ENCODE peak calls at places on chromosomes 7 and 10, in four cellular contexts. One of them, this sample, is unnamed.

GRCh38 chr7:73342645-73343044 is 14.7 kb downstream of the FKBP6 start:
- DNase-seq in transverse colon: no peak
- DNase-seq in tibial nerve: no peak
- DNase-seq in fibroblast of pulmonary artery: peak; percentile 78
- DNase-seq in this sample: no peak

GRCh38 chr7:107111196-107111595 is 57.6 kb upstream of the HBP1 start:
- DNase-seq in fibroblast of pulmonary artery: no peak
- DNase-seq in tibial nerve: no peak
- DNase-seq in transverse colon: no peak
- DNase-seq in this sample: no peak

GRCh38 chr10:32386623-32387022 is 39.7 kb upstream of the EPC1 start:
- DNase-seq in fibroblast of pulmonary artery: peak; percentile 20
- DNase-seq in transverse colon: no peak
- DNase-seq in tibial nerve: no peak
- DNase-seq in this sample: no peak

GRCh38 chr10:102965455-102965854 is 47.4 kb downstream of the CNNM2 start:
- DNase-seq in transverse colon: no peak
- DNase-seq in tibial nerve: no peak
- DNase-seq in fibroblast of pulmonary artery: no peak
- DNase-seq in this sample: no peak

GRCh38 chr10:48932831-48933670 is 6.6 kb downstream of the LRRC18 start:
- DNase-seq in transverse colon: no peak
- DNase-seq in tibial nerve: no peak
- DNase-seq in fibroblast of pulmonary artery: no peak
- DNase-seq in this sample: no peak

GRCh38 chr10:90087197-90088007 is 386.0 kb downstream of the KIF20B start:
- DNase-seq in fibroblast of pulmonary artery: peak; percentile 57
- DNase-seq in tibial nerve: no peak
- DNase-seq in transverse colon: no peak
- DNase-seq in this sample: no peak

GRCh38 chr7:131108212-131108980 is 219.3 kb upstream of the MKLN1 start:
- DNase-seq in fibroblast of pulmonary artery: peak; percentile 69
- DNase-seq in tibial nerve: no peak
- DNase-seq in transverse colon: peak; percentile 19
- DNase-seq in this sample: no peak

GRCh38 chr10:18659784-18660561 is 742 bp downstream of the ARL5B start:
- DNase-seq in transverse colon: peak; percentile 76
- DNase-seq in tibial nerve: no peak
- DNase-seq in fibroblast of pulmonary artery: peak; percentile 47
- DNase-seq in this sample: no peak

GRCh38 chr7:116180302-116180701 is 30.0 kb upstream of the TES start:
- DNase-seq in transverse colon: no peak
- DNase-seq in fibroblast of pulmonary artery: peak; percentile 76
- DNase-seq in tibial nerve: no peak
- DNase-seq in this sample: no peak

GRCh38 chr10:103839867-103840746 is 15.3 kb downstream of the SH3PXD2A start:
- DNase-seq in fibroblast of pulmonary artery: no peak
- DNase-seq in transverse colon: peak; percentile 57
- DNase-seq in tibial nerve: no peak
- DNase-seq in this sample: peak; percentile 64

GRCh38 chr7:43669286-43670081 is 59.8 kb downstream of the COA1 start:
- DNase-seq in transverse colon: peak; percentile 26
- DNase-seq in fibroblast of pulmonary artery: no peak
- DNase-seq in tibial nerve: no peak
- DNase-seq in this sample: no peak

GRCh38 chr7:6655636-6656385 is 18.7 kb downstream of the ZNF316 start:
- DNase-seq in fibroblast of pulmonary artery: no peak
- DNase-seq in tibial nerve: no peak
- DNase-seq in transverse colon: no peak
- DNase-seq in this sample: no peak

GRCh38 chr7:388961-389701 is 99.2 kb downstream of the FOXL3 start:
- DNase-seq in transverse colon: no peak
- DNase-seq in tibial nerve: no peak
- DNase-seq in fibroblast of pulmonary artery: no peak
- DNase-seq in this sample: peak; percentile 9

GRCh38 chr7:3069767-3070449 is 26.2 kb upstream of the CARD11 start:
- DNase-seq in transverse colon: no peak
- DNase-seq in tibial nerve: no peak
- DNase-seq in fibroblast of pulmonary artery: no peak
- DNase-seq in this sample: no peak

GRCh38 chr7:17939670-17940301 is 508 bp downstream of the SNX13 start:
- DNase-seq in transverse colon: peak; percentile 63
- DNase-seq in tibial nerve: no peak
- DNase-seq in fibroblast of pulmonary artery: peak; percentile 16
- DNase-seq in this sample: peak; percentile 75

GRCh38 chr7:44147026-44147881 is 6.1 kb upstream of the MYL7 start:
- DNase-seq in fibroblast of pulmonary artery: no peak
- DNase-seq in tibial nerve: no peak
- DNase-seq in transverse colon: no peak
- DNase-seq in this sample: no peak

GRCh38 chr10:44402465-44403205 is 17.7 kb upstream of the CXCL12 start:
- DNase-seq in tibial nerve: no peak
- DNase-seq in transverse colon: no peak
- DNase-seq in fibroblast of pulmonary artery: no peak
- DNase-seq in this sample: no peak

GRCh38 chr7:20217193-20217948 is at the start of gene MACC1:
- DNase-seq in transverse colon: peak; percentile 84
- DNase-seq in tibial nerve: no peak
- DNase-seq in fibroblast of pulmonary artery: no peak
- DNase-seq in this sample: no peak

GRCh38 chr7:43362652-43363428 is 220.1 kb upstream of the STK17A start:
- DNase-seq in fibroblast of pulmonary artery: peak; percentile 36
- DNase-seq in transverse colon: no peak
- DNase-seq in tibial nerve: no peak
- DNase-seq in this sample: no peak

GRCh38 chr10:122056431-122057094 is 67.6 kb downstream of the TACC2 start:
- DNase-seq in tibial nerve: no peak
- DNase-seq in fibroblast of pulmonary artery: no peak
- DNase-seq in transverse colon: peak; percentile 63
- DNase-seq in this sample: no peak

GRCh38 chr7:92836489-92837213 is at the start of gene CDK6:
- DNase-seq in tibial nerve: no peak
- DNase-seq in fibroblast of pulmonary artery: peak; percentile 66
- DNase-seq in transverse colon: peak; percentile 79
- DNase-seq in this sample: peak; percentile 78

GRCh38 chr10:70757856-70758255 is 27.3 kb downstream of the TBATA start:
- DNase-seq in tibial nerve: no peak
- DNase-seq in transverse colon: no peak
- DNase-seq in fibroblast of pulmonary artery: no peak
- DNase-seq in this sample: no peak

GRCh38 chr7:19713676-19714075 is 4.8 kb upstream of the POLR1F start:
- DNase-seq in fibroblast of pulmonary artery: peak; percentile 69
- DNase-seq in tibial nerve: no peak
- DNase-seq in transverse colon: peak; percentile 12
- DNase-seq in this sample: no peak

GRCh38 chr10:43209651-43210141 is 57.2 kb downstream of the RASGEF1A start:
- DNase-seq in tibial nerve: no peak
- DNase-seq in transverse colon: no peak
- DNase-seq in fibroblast of pulmonary artery: no peak
- DNase-seq in this sample: no peak

GRCh38 chr10:1939016-1939415 is 201.7 kb upstream of the ADARB2 start:
- DNase-seq in transverse colon: no peak
- DNase-seq in fibroblast of pulmonary artery: no peak
- DNase-seq in tibial nerve: no peak
- DNase-seq in this sample: no peak

GRCh38 chr7:32206987-32207386 is 136.8 kb upstream of the PDE1C start:
- DNase-seq in fibroblast of pulmonary artery: peak; percentile 12
- DNase-seq in tibial nerve: no peak
- DNase-seq in transverse colon: no peak
- DNase-seq in this sample: no peak

GRCh38 chr7:136103545-136104268 is 126.5 kb upstream of the MTPN start:
- DNase-seq in tibial nerve: no peak
- DNase-seq in fibroblast of pulmonary artery: no peak
- DNase-seq in transverse colon: no peak
- DNase-seq in this sample: no peak

GRCh38 chr10:114547466-114547865 is 110.6 kb downstream of the ABLIM1 start:
- DNase-seq in fibroblast of pulmonary artery: no peak
- DNase-seq in tibial nerve: no peak
- DNase-seq in transverse colon: no peak
- DNase-seq in this sample: no peak

GRCh38 chr10:29609696-29610095 is 25.1 kb downstream of the SVIL start:
- DNase-seq in transverse colon: no peak
- DNase-seq in tibial nerve: no peak
- DNase-seq in fibroblast of pulmonary artery: no peak
- DNase-seq in this sample: no peak

GRCh38 chr10:5532618-5533097 is 7.9 kb downstream of the CALML3 start:
- DNase-seq in transverse colon: peak; percentile 6
- DNase-seq in fibroblast of pulmonary artery: no peak
- DNase-seq in tibial nerve: no peak
- DNase-seq in this sample: peak; percentile 53

GRCh38 chr7:6530626-6531491 is 20.4 kb downstream of the GRID2IP start:
- DNase-seq in transverse colon: peak; percentile 67
- DNase-seq in tibial nerve: no peak
- DNase-seq in fibroblast of pulmonary artery: no peak
- DNase-seq in this sample: no peak

GRCh38 chr7:98284335-98285036 is 3.0 kb downstream of the BRI3 start:
- DNase-seq in transverse colon: peak; percentile 92
- DNase-seq in fibroblast of pulmonary artery: peak; percentile 69
- DNase-seq in tibial nerve: peak; percentile 62
- DNase-seq in this sample: peak; percentile 95

GRCh38 chr10:78053201-78053868 is 19.7 kb downstream of the RPS24 start:
- DNase-seq in fibroblast of pulmonary artery: peak; percentile 57
- DNase-seq in transverse colon: no peak
- DNase-seq in tibial nerve: no peak
- DNase-seq in this sample: no peak

GRCh38 chr10:85919358-85920022 is 447.1 kb downstream of the GRID1 start:
- DNase-seq in fibroblast of pulmonary artery: no peak
- DNase-seq in transverse colon: no peak
- DNase-seq in tibial nerve: no peak
- DNase-seq in this sample: no peak

GRCh38 chr7:157558061-157558460 is 221.3 kb downstream of the DNAJB6 start:
- DNase-seq in transverse colon: no peak
- DNase-seq in fibroblast of pulmonary artery: no peak
- DNase-seq in tibial nerve: no peak
- DNase-seq in this sample: peak; percentile 38

GRCh38 chr7:50466815-50467569 is 16.8 kb upstream of the FIGNL1 start:
- DNase-seq in transverse colon: no peak
- DNase-seq in tibial nerve: no peak
- DNase-seq in fibroblast of pulmonary artery: no peak
- DNase-seq in this sample: no peak

GRCh38 chr10:69506834-69507643 is 55.8 kb downstream of the TSPAN15 start:
- DNase-seq in fibroblast of pulmonary artery: no peak
- DNase-seq in transverse colon: no peak
- DNase-seq in tibial nerve: no peak
- DNase-seq in this sample: no peak

GRCh38 chr10:87862644-87863101 is 660 bp downstream of the KLLN start:
- DNase-seq in transverse colon: no peak
- DNase-seq in tibial nerve: no peak
- DNase-seq in fibroblast of pulmonary artery: no peak
- DNase-seq in this sample: no peak

GRCh38 chr10:87860156-87860795 is 3.1 kb downstream of the KLLN start:
- DNase-seq in tibial nerve: no peak
- DNase-seq in fibroblast of pulmonary artery: peak; percentile 76
- DNase-seq in transverse colon: no peak
- DNase-seq in this sample: peak; percentile 60

GRCh38 chr10:87861034-87861433 is 2.3 kb downstream of the KLLN start:
- DNase-seq in transverse colon: no peak
- DNase-seq in fibroblast of pulmonary artery: no peak
- DNase-seq in tibial nerve: no peak
- DNase-seq in this sample: no peak

GRCh38 chr10:87861953-87862643 is 1.2 kb downstream of the KLLN start:
- DNase-seq in tibial nerve: peak; percentile 94
- DNase-seq in transverse colon: peak; percentile 98
- DNase-seq in fibroblast of pulmonary artery: peak; percentile 99
- DNase-seq in this sample: peak; percentile 99

GRCh38 chr10:87861566-87861952 is 1.8 kb downstream of the KLLN start:
- DNase-seq in fibroblast of pulmonary artery: peak; percentile 92
- DNase-seq in tibial nerve: peak; percentile 63
- DNase-seq in transverse colon: peak; percentile 79
- DNase-seq in this sample: peak; percentile 82
- TF ChIP-seq CTCF in fibroblast of pulmonary artery: no peak
- TF ChIP-seq CTCF in tibial nerve: no peak
- TF ChIP-seq CTCF in transverse colon: no peak
- TF ChIP-seq CTCF in this sample: no peak

GRCh38 chr7:48421357-48421756 is 250.1 kb downstream of the ABCA13 start:
- DNase-seq in fibroblast of pulmonary artery: peak; percentile 6
- DNase-seq in tibial nerve: no peak
- DNase-seq in transverse colon: no peak
- DNase-seq in this sample: no peak
- TF ChIP-seq CTCF in fibroblast of pulmonary artery: no peak
- TF ChIP-seq CTCF in tibial nerve: no peak
- TF ChIP-seq CTCF in transverse colon: no peak
- TF ChIP-seq CTCF in this sample: no peak

GRCh38 chr7:105399043-105399725 is 10.5 kb upstream of the SRPK2 start:
- DNase-seq in tibial nerve: no peak
- DNase-seq in transverse colon: no peak
- DNase-seq in fibroblast of pulmonary artery: peak; percentile 61
- DNase-seq in this sample: no peak
- TF ChIP-seq CTCF in tibial nerve: peak; percentile 16
- TF ChIP-seq CTCF in transverse colon: no peak
- TF ChIP-seq CTCF in fibroblast of pulmonary artery: peak; percentile 41
- TF ChIP-seq CTCF in this sample: no peak

GRCh38 chr10:12228851-12229250 is 32.9 kb downstream of the CDC123 start:
- DNase-seq in transverse colon: no peak
- DNase-seq in fibroblast of pulmonary artery: no peak
- DNase-seq in tibial nerve: no peak
- DNase-seq in this sample: no peak
- TF ChIP-seq CTCF in transverse colon: no peak
- TF ChIP-seq CTCF in fibroblast of pulmonary artery: no peak
- TF ChIP-seq CTCF in tibial nerve: no peak
- TF ChIP-seq CTCF in this sample: no peak

DNA sequence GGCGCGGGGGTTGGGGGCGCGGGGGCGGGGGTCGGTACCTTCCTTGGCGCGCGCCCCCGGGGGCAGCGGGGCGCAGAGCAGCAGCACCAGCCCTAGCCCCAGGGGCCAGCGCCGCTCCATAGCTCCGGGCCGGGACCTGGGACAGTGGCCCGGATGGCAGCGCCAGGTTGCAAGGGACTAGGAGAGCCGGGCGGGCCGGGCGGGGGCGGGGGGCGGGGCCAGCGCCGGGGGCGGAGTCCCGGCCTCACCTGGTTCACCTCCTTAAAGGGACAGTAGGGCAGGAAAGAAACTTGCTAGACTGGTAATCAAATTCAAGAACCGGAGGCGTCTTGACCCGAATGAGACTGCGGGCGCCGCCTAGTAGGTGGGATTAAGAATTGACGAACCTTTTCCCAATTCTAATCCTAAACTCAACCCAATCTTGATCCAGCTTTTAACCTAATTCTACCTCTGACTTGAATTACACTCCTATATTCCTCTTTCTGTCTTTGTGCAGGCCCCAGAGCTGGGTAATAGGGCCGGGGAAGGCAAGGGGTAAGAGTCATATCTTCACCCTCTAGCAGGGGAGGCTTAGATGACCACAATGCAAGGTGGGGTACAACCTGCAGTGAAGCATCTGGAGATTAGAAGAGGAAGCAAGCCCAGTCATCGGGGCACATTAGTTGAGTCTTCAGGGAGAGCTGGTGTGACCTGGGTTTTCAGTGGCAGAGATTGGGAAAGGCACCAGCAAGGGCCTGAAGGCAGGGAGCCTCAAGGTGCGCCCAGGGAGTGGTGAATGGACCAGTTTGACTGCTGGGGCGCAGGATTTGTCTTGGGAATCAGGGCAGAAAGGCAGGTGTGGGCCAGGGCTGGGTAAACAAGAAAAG is at the start of gene EPHA1:
- DNase-seq in tibial nerve: no peak
- DNase-seq in transverse colon: peak; percentile 75
- DNase-seq in fibroblast of pulmonary artery: no peak
- DNase-seq in this sample: no peak
- TF ChIP-seq CTCF in tibial nerve: peak; percentile 31
- TF ChIP-seq CTCF in transverse colon: peak; percentile 61
- TF ChIP-seq CTCF in fibroblast of pulmonary artery: peak; percentile 16
- TF ChIP-seq CTCF in this sample: no peak